ENCODE peak calls at places on chromosomes 7 and 10, in four cellular contexts. O, X, P and R are unnamed samples.
A peak's percentile ranks its signal among the peaks of the same experiment; 100 is the strongest.

GRCh38 chr7:73880755-73881328 is 19.9 kb downstream of the TMEM270 start:
- DNase-seq in O (no peak), X (no peak), P (no peak), R (no peak)

GRCh38 chr10:126561499-126562208 is 108.8 kb downstream of the C10orf90 start:
- DNase-seq in O (no peak), X (no peak), P (no peak), R (peak; percentile 95)

GRCh38 chr10:19488592-19489280 is 327.5 kb upstream of the PLXDC2 start:
- DNase-seq in O (peak; percentile 92), X (no peak), P (peak; percentile 90), R (peak; percentile 83)

GRCh38 chr7:25894902-25895791 is 256.9 kb upstream of the NFE2L3 start:
- DNase-seq in O (peak; percentile 70), X (peak; percentile 2), P (peak; percentile 87), R (peak; percentile 58)

GRCh38 chr10:113093188-113094113 is 143.4 kb downstream of the TCF7L2 start:
- DNase-seq in O (peak; percentile 15), X (peak; percentile 77), P (no peak), R (no peak)

GRCh38 chr7:47669178-47669878 is 87.4 kb upstream of the TNS3 start:
- DNase-seq in O (no peak), X (peak; percentile 96), P (no peak), R (peak; percentile 40)

GRCh38 chr10:122265896-122266295 is 5.2 kb upstream of the BTBD16 start:
- DNase-seq in O (no peak), X (no peak), P (no peak), R (no peak)

GRCh38 chr10:16521311-16522016 is at the start of gene C1QL3:
- DNase-seq in O (peak; percentile 51), X (peak; percentile 21), P (peak; percentile 60), R (peak; percentile 55)

GRCh38 chr7:56287429-56288138 is 171.4 kb upstream of the NUPR2 start:
- DNase-seq in O (no peak), X (no peak), P (no peak), R (no peak)

GRCh38 chr10:90042075-90042474 is 340.7 kb downstream of the KIF20B start:
- DNase-seq in O (no peak), X (no peak), P (no peak), R (peak; percentile 1)

GRCh38 chr7:2529161-2530075 is 9.8 kb downstream of the LFNG start:
- DNase-seq in O (no peak), X (peak; percentile 52), P (no peak), R (no peak)

GRCh38 chr10:30359373-30360206 is 10.5 kb upstream of the MTPAP start:
- DNase-seq in O (peak; percentile 91), X (peak; percentile 43), P (peak; percentile 92), R (peak; percentile 93)

GRCh38 chr7:93894966-93895650 is 4.6 kb upstream of the TFPI2 start:
- DNase-seq in O (no peak), X (no peak), P (no peak), R (no peak)

GRCh38 chr10:43120948-43121290 is 17.3 kb upstream of the CSGALNACT2 start:
- DNase-seq in O (no peak), X (peak; percentile 8), P (no peak), R (no peak)

GRCh38 chr7:135168001-135168400 is 2.5 kb downstream of the CYREN start:
- DNase-seq in O (no peak), X (no peak), P (no peak), R (no peak)

GRCh38 chr10:14603539-14604102 is 171.1 kb downstream of the FAM107B start:
- DNase-seq in O (peak; percentile 27), X (no peak), P (peak; percentile 52), R (no peak)

GRCh38 chr7:45689011-45689796 is 115.0 kb downstream of the ADCY1 start:
- DNase-seq in O (peak; percentile 19), X (peak; percentile 93), P (peak; percentile 26), R (peak; percentile 72)

GRCh38 chr10:51462076-51462779 is 237.2 kb downstream of the CSTF2T start:
- DNase-seq in O (no peak), X (peak; percentile 12), P (no peak), R (no peak)

GRCh38 chr10:114394531-114394930 is 9.8 kb downstream of the AFAP1L2 start:
- DNase-seq in O (no peak), X (no peak), P (no peak), R (no peak)

GRCh38 chr7:141550694-141551079 is 523 bp upstream of the AGK start:
- DNase-seq in O (peak; percentile 34), X (no peak), P (peak; percentile 51), R (no peak)

GRCh38 chr10:94010116-94010515 is 16.4 kb downstream of the PLCE1 start:
- DNase-seq in O (no peak), X (no peak), P (no peak), R (no peak)

GRCh38 chr10:92091965-92092364 is 168.4 kb downstream of the BTAF1 start:
- DNase-seq in O (no peak), X (no peak), P (no peak), R (no peak)

GRCh38 chr7:20191044-20191867 is 25.9 kb downstream of the MACC1 start:
- DNase-seq in O (no peak), X (no peak), P (no peak), R (peak; percentile 24)

GRCh38 chr7:151592868-151593486 is 73.3 kb upstream of the RHEB start:
- DNase-seq in O (no peak), X (peak; percentile 96), P (no peak), R (no peak)

GRCh38 chr10:5629789-5630436 is 36.5 kb downstream of the ASB13 start:
- DNase-seq in O (peak; percentile 79), X (peak; percentile 96), P (peak; percentile 95), R (peak; percentile 77)

GRCh38 chr7:135210818-135211178 is 528 bp downstream of the WDR91 start:
- DNase-seq in O (no peak), X (peak; percentile 26), P (no peak), R (peak; percentile 26)

GRCh38 chr10:121647401-121647800 is 49.2 kb upstream of the FGFR2 start:
- DNase-seq in O (no peak), X (no peak), P (no peak), R (no peak)

GRCh38 chr10:119198438-119198837 is 8.9 kb upstream of the GRK5 start:
- DNase-seq in O (peak; percentile 47), X (no peak), P (peak; percentile 54), R (no peak)

GRCh38 chr7:509426-509825 is 10.2 kb downstream of the PDGFA start:
- DNase-seq in O (no peak), X (no peak), P (no peak), R (no peak)

GRCh38 chr7:155170331-155170730 is 100.2 kb downstream of the HTR5A start:
- DNase-seq in O (no peak), X (no peak), P (no peak), R (no peak)

GRCh38 chr7:155169081-155169480 is 99.0 kb downstream of the HTR5A start:
- DNase-seq in O (no peak), X (no peak), P (no peak), R (no peak)

GRCh38 chr7:155167706-155168365 is 97.7 kb downstream of the HTR5A start:
- DNase-seq in O (no peak), X (no peak), P (no peak), R (no peak)

GRCh38 chr7:155169498-155170065 is 99.5 kb downstream of the HTR5A start:
- DNase-seq in O (no peak), X (no peak), P (no peak), R (no peak)

DNA sequence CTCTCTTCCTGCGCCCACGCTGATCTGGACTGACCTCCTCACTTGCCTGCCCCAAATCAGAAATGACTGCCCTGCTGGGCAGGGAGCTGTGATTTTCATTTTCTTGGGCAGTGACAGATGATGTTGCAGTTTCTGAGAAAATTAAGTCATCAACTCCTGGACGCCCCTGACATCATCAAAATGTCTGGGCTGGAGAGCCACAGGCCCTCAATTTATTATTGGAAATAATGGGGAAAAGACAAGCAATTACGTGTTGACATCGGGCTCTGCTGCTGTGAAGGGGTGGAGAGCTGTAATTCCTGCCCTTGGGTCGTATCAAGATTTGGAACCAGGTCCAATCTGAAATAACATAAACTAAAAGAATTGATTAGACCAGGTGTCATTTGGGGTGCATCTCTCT is 98.5 kb downstream of the HTR5A start:
- DNase-seq in O (no peak), X (no peak), P (no peak), R (no peak)
- H4K5ac ChIP-seq in O (no peak overlapping the region), X (no peak overlapping the region), P (no peak overlapping the region), R (no peak overlapping the region)

GRCh38 chr10:116070743-116071320 is 202.2 kb downstream of the GFRA1 start:
- DNase-seq in O (no peak), X (no peak), P (no peak), R (no peak)
- H4K5ac ChIP-seq in O (no peak overlapping the region), X (no peak overlapping the region), P (no peak overlapping the region), R (no peak overlapping the region)

GRCh38 chr7:90713628-90714027 is 117.5 kb downstream of the CDK14 start:
- DNase-seq in O (no peak), X (no peak), P (no peak), R (no peak)

GRCh38 chr7:90706067-90706716 is 110.1 kb downstream of the CDK14 start:
- DNase-seq in O (no peak), X (peak; percentile 70), P (no peak), R (no peak)

GRCh38 chr7:90710466-90710850 is 114.3 kb downstream of the CDK14 start:
- DNase-seq in O (no peak), X (no peak), P (no peak), R (no peak)

GRCh38 chr7:90708841-90709317 is 112.8 kb downstream of the CDK14 start:
- DNase-seq in O (peak; percentile 66), X (no peak), P (peak; percentile 60), R (peak; percentile 88)

DNA sequence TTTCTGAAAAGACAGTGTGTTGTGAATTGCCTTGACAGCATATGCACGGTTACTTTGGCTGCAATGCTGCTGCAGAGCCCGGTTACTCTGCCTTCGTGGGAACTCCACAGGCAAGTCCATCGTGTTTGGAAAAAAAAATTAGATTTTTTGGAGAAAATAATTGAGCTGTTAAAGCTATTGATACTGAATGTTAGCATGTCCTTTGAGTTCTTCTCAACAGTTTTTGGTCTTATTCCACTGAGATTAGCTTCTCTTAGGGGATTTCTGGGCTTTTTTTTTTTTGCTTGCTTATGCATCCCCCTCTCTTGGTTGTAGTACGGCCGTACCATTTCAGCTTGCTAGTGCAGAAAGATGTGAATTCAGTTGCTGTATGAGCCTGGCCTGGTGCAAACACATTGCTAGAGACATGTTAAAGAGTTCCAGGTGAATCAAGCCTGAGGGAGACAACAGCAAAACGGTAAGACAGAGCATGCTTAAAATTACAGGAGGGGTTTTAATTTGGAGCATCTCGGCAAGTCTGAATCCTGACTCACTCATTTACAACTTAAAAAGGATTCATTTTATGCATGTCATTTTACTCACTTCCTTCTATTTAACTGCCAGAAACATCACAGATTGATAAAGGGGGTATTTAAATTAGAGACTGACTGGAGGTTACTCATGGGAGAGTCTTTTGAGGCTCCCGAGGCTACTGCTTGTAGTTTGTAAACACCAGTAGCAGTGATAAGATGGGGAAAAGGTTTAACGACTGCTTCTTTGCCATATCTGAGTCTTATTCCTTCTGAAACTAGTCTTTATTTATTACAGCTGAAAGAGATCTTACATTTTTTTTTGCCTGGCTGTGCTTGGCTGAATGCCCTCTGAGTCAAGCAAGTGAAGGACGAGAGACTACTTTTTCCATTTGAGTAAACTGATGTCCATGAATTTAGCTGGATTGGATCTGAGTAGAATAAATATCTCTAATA is 113.7 kb downstream of the CDK14 start:
- DNase-seq in O (no peak), X (peak; percentile 78), P (no peak), R (peak; percentile 51)
- H4K5ac ChIP-seq in O (no peak overlapping the region), X (no peak overlapping the region), P (no peak overlapping the region), R (no peak overlapping the region)

GRCh38 chr10:73000973-73001372 is 46.4 kb upstream of the PLA2G12B start:
- DNase-seq in O (no peak), X (no peak), P (no peak), R (no peak)

DNA sequence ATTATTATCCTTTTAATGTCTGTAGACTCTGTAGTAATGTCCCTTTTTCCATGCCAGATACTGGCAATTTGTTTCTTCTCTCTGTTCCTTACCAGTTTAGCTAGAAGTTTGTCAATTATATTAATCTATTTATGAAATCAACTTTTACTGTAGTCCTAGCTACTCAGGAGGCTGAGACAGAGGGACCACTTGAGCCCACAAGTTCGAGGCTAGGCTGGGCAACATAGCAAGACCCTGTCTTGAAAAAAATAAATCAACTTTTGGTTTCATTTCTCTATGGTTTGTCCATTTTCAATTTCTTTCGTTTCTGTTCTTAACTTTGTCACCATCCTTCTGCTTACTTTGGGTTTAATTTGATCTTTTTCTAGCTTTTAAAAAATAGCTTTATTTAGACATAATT is 42.5 kb upstream of the PLA2G12B start:
- DNase-seq in O (no peak), X (no peak), P (no peak), R (no peak)
- H4K5ac ChIP-seq in O (no peak overlapping the region), X (no peak overlapping the region), P (no peak overlapping the region), R (no peak overlapping the region)